ENCODE peak calls at places on chromosome 5, in six cellular contexts. H is HepG2, Z is SK-N-SH, C is fibroblast of lung, G is trophoblast cell, A is IMR-90. E is an unnamed sample.

GRCh38 chr5:57175586-57175985 is 1.7 kb downstream of the GPBP1 start:
- DNase-seq in G (no peak), H (no peak), A (no peak), C (no peak), Z (peak), E (peak)

GRCh38 chr5:36305571-36306326 is 4.0 kb upstream of the RANBP3L start:
- DNase-seq in Z (peak), G (peak), H (peak), C (peak), A (peak), E (peak)

GRCh38 chr5:36417668-36418067 is 116.0 kb upstream of the RANBP3L start:
- DNase-seq in G (peak), H (no peak), C (no peak), Z (no peak), A (no peak), E (no peak)

GRCh38 chr5:111144352-111144930 is 52.3 kb downstream of the WDR36 start:
- DNase-seq in G (no peak), H (no peak), C (no peak), Z (no peak), A (no peak), E (peak)

GRCh38 chr5:91486638-91487037 is 103.5 kb upstream of the ARRDC3 start:
- DNase-seq in H (no peak), G (peak), C (peak), Z (no peak), A (peak), E (peak)

GRCh38 chr5:174563899-174564298 is 160.5 kb upstream of the MSX2 start:
- DNase-seq in C (no peak), G (no peak), A (peak), H (no peak), Z (peak), E (no peak)

GRCh38 chr5:67483453-67484030 is 286.9 kb upstream of the CD180 start:
- DNase-seq in Z (no peak), G (no peak), A (no peak), H (no peak), C (no peak), E (no peak)

GRCh38 chr5:174307031-174307408 is 261.5 kb downstream of the NSG2 start:
- DNase-seq in A (no peak), C (no peak), H (no peak), G (no peak), Z (peak), E (no peak)

GRCh38 chr5:72178910-72179815 is 71.9 kb downstream of the MAP1B start:
- DNase-seq in A (peak), H (no peak), C (peak), G (no peak), Z (peak), E (peak)
- H3K9ac ChIP-seq in A (peak), H (no peak), C (peak), G (no peak), Z (peak), E (peak)

GRCh38 chr5:97100486-97100885 is 41.9 kb downstream of the LIX1 start:
- DNase-seq in Z (no peak), G (no peak), H (no peak), C (peak), A (peak), E (peak)
- H3K4me3 ChIP-seq in Z (no peak), G (no peak), H (no peak), C (no peak), A (no peak), E (no peak)

DNA sequence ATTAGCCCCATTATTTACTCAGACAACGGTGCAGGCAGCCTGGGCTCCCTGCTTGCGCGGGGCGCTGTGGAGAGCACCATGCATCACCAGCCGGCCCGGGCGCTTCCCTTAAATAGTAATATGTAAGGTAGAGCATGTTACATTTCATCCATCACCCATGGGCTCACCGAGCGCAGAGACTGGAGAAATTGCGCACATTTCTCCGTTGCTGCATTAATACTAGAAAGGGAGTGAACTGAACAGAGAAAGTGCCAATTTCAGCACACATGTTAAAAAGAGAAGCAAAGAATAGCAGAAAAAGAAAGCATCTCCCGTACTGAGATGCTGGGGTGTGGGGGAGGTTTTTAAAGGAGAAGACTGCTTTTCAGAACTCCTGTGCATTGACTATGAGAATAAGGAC is 400.3 kb downstream of the ZSWIM6 start:
- DNase-seq in Z (no peak), G (no peak), H (no peak), C (peak), A (no peak), E (no peak)
- H3K9ac ChIP-seq in Z (no peak), G (no peak), H (no peak), C (no peak), A (no peak), E (no peak)

DNA sequence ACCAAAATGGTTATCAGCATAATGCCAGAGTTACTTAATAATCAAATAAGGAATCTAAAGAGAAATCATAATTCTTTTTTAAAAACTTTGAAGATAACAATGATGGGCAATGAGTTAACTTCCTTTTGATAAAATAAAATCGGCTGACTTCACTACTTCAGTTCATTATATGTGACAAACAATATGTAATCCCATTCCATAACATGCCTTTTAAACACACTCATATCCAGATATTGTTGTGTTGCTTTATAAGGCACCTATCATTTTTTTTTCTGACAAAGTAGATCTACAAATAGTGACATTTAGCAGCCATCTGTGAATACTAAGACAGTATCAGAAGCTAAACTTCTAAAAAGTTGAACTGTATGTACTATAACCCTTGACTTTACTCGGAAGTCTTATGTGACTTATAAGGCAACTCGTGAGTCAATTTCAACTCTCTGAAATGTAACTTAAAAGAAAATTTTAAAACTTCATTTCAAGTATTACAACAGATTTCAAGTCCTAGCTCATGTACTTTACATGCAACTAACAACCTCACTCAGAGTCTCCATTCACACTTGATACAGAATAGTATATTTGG is 7.5 kb downstream of the ADAMTS6 start:
- DNase-seq in Z (no peak), G (no peak), A (no peak), C (peak), H (no peak), E (no peak)
- H3K4me3 ChIP-seq in Z (no peak), G (no peak), A (no peak), C (no peak), H (no peak), E (peak)

DNA sequence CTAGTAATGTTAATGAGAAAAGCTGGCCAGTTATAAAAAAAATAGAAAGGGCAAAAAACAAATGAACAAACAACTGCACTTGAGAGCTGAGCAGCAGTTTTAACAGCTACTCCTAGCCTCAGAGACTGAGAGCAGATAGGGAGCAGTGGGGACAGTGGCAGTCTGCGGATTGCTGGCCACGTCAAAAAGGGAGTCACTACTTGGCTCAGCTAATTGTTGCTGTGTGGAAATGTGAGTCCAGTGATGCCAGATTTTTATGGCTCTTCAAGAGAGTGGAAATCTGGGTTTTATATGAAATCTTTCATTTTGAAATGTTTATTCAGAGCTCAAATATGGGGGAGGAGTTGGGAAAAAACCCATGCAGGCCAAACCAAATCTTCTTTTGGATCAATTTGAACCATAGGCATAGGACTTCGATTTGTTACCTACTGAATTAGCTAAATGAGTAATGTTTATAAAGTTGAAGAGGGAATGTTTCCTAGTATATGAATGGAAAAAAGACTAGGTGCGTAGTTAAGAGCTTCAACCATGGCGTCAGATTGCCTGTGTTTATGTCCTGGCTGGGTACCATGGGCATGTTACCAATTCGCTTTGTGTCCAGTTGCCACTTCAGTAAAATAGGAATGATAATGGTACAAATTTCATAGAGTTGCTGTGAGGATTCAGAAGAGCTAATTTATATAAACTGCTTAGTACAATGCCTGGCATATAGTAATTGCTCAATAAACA is 102.1 kb downstream of the PAM start:
- DNase-seq in H (no peak), G (no peak), A (no peak), Z (no peak), C (peak), E (peak)
- H3K9ac ChIP-seq in H (no peak), G (no peak), A (no peak), Z (peak), C (no peak), E (peak)

GRCh38 chr5:172455087-172455381 is 709 bp upstream of the SH3PXD2B start:
- DNase-seq in H (no peak), Z (no peak), C (no peak), G (peak), A (no peak), E (no peak)
- H3K4me3 ChIP-seq in H (peak), Z (peak), C (peak), G (peak), A (peak), E (peak)

GRCh38 chr5:69415584-69415958 is 655 bp downstream of the MARVELD2 start:
- DNase-seq in Z (no peak), H (peak), C (no peak), G (peak), A (no peak), E (no peak)
- H3K9ac ChIP-seq in Z (no peak), H (peak), C (no peak), G (peak), A (no peak), E (no peak)

DNA sequence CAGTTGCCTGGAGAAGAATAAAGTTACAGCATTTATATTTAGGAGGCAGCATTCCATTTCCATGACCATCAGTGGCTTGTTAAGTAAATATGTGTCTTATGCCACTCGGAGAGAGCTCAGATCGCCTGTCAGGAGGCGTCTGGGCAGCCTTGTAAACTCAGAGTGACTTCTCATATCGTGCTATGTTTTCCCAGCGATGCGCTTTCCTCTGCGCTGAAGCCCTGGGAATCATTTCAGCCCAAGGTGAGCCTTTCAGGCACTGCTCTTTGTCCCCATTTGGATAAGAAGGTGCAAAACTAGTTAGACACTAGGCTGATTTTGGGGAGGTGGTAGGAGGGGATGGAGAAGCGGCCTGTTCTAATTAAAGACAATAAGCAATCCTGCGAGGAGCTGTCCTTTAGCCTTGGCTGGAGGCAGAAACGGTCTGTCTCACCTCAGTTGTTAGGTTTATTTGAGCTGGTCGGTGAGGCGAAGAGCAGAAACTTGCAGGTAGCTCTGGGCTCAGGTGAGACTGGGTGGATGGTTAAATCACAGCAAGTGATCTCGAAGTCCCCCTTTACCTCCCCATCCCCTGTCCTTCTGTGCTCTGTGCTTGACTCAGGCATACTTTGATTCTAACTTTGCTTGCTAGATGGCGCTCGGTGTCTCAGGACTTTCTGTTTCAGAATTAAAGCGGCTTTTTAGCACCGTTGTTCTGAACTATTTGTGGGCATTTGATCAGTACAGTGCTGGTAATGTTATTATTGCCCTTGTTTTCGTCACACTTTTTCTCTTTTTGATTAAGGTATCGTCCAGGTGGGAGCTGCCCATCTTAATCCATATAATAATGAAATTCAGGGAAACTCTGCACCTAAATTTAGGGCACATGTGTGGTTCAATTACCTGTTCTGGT is 24.6 kb downstream of the NR2F1 start:
- DNase-seq in H (peak), A (peak), C (peak), Z (peak), G (peak), E (peak)
- H3K4me3 ChIP-seq in H (no peak), A (peak), C (peak), Z (no peak), G (no peak), E (peak)